ENCODE peak calls at places on chromosomes 4 and X, in eight cellular contexts. U, G, I, N, F, E, Z and B are unnamed samples. For H3K4me1, the result is how much of the 10 kb centered on the place peaks cover.

GRCh38 chr4:80115368-80116181 is 42.5 kb upstream of the ANTXR2 start:
- DNase-seq in U (no peak), G (no peak), I (no peak), N (no peak), F (no peak), E (no peak), Z (no peak), B (no peak)

GRCh38 chrX:151902813-151903591 is 9.7 kb upstream of the MAGEA4 start:
- DNase-seq in U (peak), G (no peak), I (peak), N (no peak), F (no peak), E (peak), Z (peak), B (no peak)

GRCh38 chr4:84578540-84579409 is 4.2 kb upstream of the CDS1 start:
- DNase-seq in U (peak), G (no peak), I (no peak), N (no peak), F (peak), E (peak), Z (peak), B (no peak)

GRCh38 chrX:12548746-12549145 is 242.5 kb upstream of the PRPS2 start:
- DNase-seq in U (no peak), G (no peak), I (no peak), N (no peak), F (no peak), E (peak), Z (peak), B (no peak)

GRCh38 chrX:38275615-38276014 is 51.7 kb downstream of the RPGR start:
- DNase-seq in U (peak), G (no peak), I (no peak), N (no peak), F (no peak), E (peak), Z (peak), B (no peak)

GRCh38 chr4:99615210-99615834 is 40.7 kb downstream of the MTTP start:
- DNase-seq in U (no peak), G (no peak), I (no peak), N (no peak), F (no peak), E (no peak), Z (no peak), B (no peak)

GRCh38 chr4:80173387-80173786 is 23.9 kb upstream of the PRDM8 start:
- DNase-seq in U (no peak), G (no peak), I (no peak), N (no peak), F (no peak), E (peak), Z (no peak), B (no peak)

GRCh38 chrX:142186103-142186502 is 19.0 kb downstream of the MAGEC2 start:
- DNase-seq in U (no peak), G (no peak), I (no peak), N (no peak), F (no peak), E (no peak), Z (no peak), B (no peak)

GRCh38 chr4:174869334-174869733 is 40.3 kb upstream of the GLRA3 start:
- DNase-seq in U (no peak), G (no peak), I (no peak), N (no peak), F (no peak), E (no peak), Z (no peak), B (no peak)

DNA sequence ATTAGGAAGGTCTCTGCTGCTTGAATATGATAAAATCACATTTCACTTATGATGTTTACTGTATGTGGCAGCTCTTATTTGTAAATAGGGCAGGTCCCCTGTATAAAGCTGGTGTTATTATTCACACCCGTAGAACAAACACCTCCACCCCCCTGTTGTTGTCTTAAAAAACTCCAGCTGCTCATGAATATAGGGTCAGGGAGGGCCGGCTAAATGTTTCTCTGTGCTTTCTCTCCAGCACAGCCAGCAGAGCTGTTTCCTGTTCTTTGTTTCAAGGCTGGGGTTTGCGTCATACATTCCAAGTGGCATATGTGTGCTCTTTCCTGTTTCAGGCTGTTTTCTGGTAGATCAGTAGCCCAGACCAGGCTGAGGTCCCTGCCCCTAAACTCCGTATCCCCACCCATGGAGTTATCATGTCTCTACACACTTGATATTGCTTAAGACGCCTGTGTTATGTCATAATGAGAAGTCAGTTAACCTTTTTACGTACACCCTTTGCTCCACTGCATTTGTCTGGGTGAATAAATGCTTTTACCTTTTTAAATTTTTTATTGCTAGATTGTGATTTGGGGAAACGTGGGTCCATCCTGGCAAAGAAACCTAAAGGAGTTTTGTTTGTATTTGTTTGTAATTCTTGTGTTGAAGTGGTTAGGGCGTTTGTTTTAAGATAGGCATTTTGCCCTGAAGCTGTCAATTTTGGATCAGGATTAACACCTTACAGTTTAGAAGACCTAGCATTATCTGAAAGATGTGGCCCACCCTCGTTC is 3.2 kb downstream of the KLF3 start:
- DNase-seq in U (peak), G (peak), I (peak), N (peak), F (peak), E (peak), Z (peak), B (peak)
- TF ChIP-seq POLR2A in U (peak), G (peak), I (no peak), N (peak), F (peak), E (peak), Z (no peak), B (peak)

GRCh38 chr4:110155632-110156031 is 42.8 kb downstream of the ELOVL6 start:
- DNase-seq in U (no peak), G (no peak), I (no peak), N (no peak), F (no peak), E (no peak), Z (no peak), B (no peak)

GRCh38 chr4:110157580-110157979 is 40.8 kb downstream of the ELOVL6 start:
- DNase-seq in U (no peak), G (no peak), I (no peak), N (no peak), F (no peak), E (no peak), Z (no peak), B (no peak)

GRCh38 chr4:110156442-110156841 is 42.0 kb downstream of the ELOVL6 start:
- DNase-seq in U (no peak), G (no peak), I (no peak), N (no peak), F (no peak), E (no peak), Z (no peak), B (no peak)

GRCh38 chr4:110160616-110161015 is 37.8 kb downstream of the ELOVL6 start:
- DNase-seq in U (no peak), G (no peak), I (no peak), N (no peak), F (no peak), E (no peak), Z (no peak), B (no peak)

GRCh38 chr4:110159544-110159943 is 38.9 kb downstream of the ELOVL6 start:
- DNase-seq in U (no peak), G (no peak), I (no peak), N (no peak), F (no peak), E (no peak), Z (no peak), B (no peak)
- H3K4me1 ChIP-seq in U (under half), G (under half), I (under half), N (under half), F (under half), E (under half), Z (half or more), B (under half)

GRCh38 chrX:115337735-115338134 is 48.2 kb downstream of the LUZP4 start:
- DNase-seq in U (no peak), G (peak), I (peak), N (no peak), F (no peak), E (no peak), Z (no peak), B (no peak)
- TF ChIP-seq POLR2A in U (no peak), G (no peak), I (no peak), N (no peak), F (no peak), E (no peak), Z (no peak), B (no peak)

GRCh38 chr4:3483471-3483921 is 20.4 kb downstream of the DOK7 start:
- DNase-seq in U (no peak), G (no peak), I (peak), N (no peak), F (no peak), E (no peak), Z (no peak), B (no peak)

GRCh38 chr4:3484057-3484973 is 21.2 kb downstream of the DOK7 start:
- DNase-seq in U (peak), G (no peak), I (peak), N (no peak), F (peak), E (no peak), Z (peak), B (no peak)

GRCh38 chr4:3486556-3487270 is 23.6 kb downstream of the DOK7 start:
- DNase-seq in U (no peak), G (no peak), I (no peak), N (no peak), F (no peak), E (no peak), Z (no peak), B (no peak)

GRCh38 chr4:3485882-3486555 is 22.9 kb downstream of the DOK7 start:
- DNase-seq in U (no peak), G (no peak), I (no peak), N (no peak), F (no peak), E (no peak), Z (no peak), B (no peak)

GRCh38 chr4:3485011-3485881 is 22.1 kb downstream of the DOK7 start:
- DNase-seq in U (no peak), G (no peak), I (no peak), N (no peak), F (no peak), E (no peak), Z (no peak), B (no peak)
- H3K4me1 ChIP-seq in U (under half), G (under half), I (half or more), N (half or more), F (under half), E (under half), Z (under half), B (under half)

GRCh38 chr4:2006956-2007653 is 1.7 kb downstream of the NELFA start:
- DNase-seq in U (no peak), G (no peak), I (no peak), N (no peak), F (no peak), E (no peak), Z (no peak), B (no peak)

GRCh38 chr4:2009651-2010233 is 968 bp upstream of the NELFA start:
- DNase-seq in U (peak), G (peak), I (peak), N (no peak), F (peak), E (peak), Z (peak), B (peak)

GRCh38 chr4:2008671-2008920 is 178 bp downstream of the NELFA start:
- DNase-seq in U (no peak), G (no peak), I (no peak), N (no peak), F (no peak), E (no peak), Z (no peak), B (no peak)

GRCh38 chr4:2007804-2008670 is 737 bp downstream of the NELFA start:
- DNase-seq in U (no peak), G (no peak), I (no peak), N (no peak), F (no peak), E (peak), Z (no peak), B (peak)

DNA sequence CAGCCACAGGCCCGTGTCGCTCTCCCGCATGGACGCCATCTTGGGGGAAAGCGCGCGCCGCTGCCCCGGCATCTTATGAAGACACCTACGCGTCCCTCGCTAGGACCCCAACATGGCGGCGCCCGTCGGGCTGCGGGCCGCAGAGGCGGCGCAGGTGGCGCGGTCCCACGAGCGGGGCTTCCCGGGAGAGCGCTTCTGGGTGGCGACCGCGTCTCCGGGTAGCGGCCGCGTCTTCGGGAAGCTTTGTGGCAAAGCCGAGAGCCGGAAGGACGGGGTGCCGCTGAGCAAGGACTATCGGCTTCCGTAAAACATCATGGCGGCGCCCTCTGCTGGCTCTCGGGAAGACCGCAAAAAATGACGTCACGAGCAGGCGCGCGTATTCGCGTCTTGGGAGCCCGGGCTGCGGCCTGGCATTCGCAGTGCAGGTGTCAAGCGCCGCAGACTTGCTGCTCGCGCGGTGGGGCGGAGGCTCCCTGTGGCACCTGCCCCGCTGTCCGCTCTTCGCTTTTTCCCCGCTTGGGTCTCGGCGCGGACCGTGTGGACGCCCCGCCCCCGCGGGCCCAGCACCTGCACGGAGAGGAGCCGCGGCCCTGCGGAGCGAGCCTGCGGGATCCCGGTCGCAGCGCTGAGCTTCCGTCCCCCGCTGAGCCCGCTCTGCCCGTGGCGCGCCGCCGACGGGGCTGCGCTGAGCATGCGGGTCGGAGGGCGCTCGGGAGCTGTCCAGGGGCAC is at the start of gene NELFA:
- DNase-seq in U (peak), G (peak), I (peak), N (peak), F (peak), E (peak), Z (peak), B (peak)
- TF ChIP-seq POLR2A in U (peak), G (peak), I (no peak), N (peak), F (peak), E (peak), Z (peak), B (no peak)

DNA sequence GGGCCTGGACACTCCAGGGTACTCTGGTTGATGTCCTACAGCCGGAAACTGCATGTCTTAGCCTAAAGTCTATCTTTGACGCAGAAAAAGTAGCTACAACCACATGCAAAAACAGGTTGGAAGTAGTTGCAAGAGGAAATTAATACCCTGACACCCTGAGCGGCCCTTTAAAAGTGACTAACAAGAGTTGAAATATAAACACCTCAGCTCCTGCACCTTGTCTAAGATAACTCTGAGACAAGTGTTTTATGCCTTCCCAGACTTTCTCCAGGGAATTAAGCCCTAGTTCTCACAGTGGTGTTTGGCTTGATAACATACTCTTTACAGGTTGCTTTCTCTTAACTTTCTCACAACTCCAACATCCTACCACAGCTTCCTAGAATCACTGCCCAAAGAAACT is 943.1 kb downstream of the DMD start:
- DNase-seq in U (no peak), G (no peak), I (no peak), N (no peak), F (no peak), E (no peak), Z (no peak), B (no peak)
- H3K4me1 ChIP-seq in U (under half), G (under half), I (under half), N (under half), F (under half), E (under half), Z (under half), B (under half)

GRCh38 chrX:18886005-18886343 is 97.9 kb downstream of the PHKA2 start:
- DNase-seq in U (no peak), G (no peak), I (no peak), N (no peak), F (no peak), E (no peak), Z (no peak), B (no peak)

GRCh38 chrX:18885317-18886004 is 98.5 kb downstream of the PHKA2 start:
- DNase-seq in U (no peak), G (peak), I (no peak), N (no peak), F (no peak), E (peak), Z (no peak), B (no peak)

GRCh38 chrX:18887821-18888205 is 96.1 kb downstream of the PHKA2 start:
- DNase-seq in U (no peak), G (no peak), I (no peak), N (no peak), F (no peak), E (no peak), Z (no peak), B (no peak)

GRCh38 chrX:18887177-18887820 is 96.6 kb downstream of the PHKA2 start:
- DNase-seq in U (no peak), G (no peak), I (peak), N (no peak), F (no peak), E (no peak), Z (no peak), B (no peak)

GRCh38 chrX:18886344-18887161 is 97.4 kb downstream of the PHKA2 start:
- DNase-seq in U (peak), G (peak), I (peak), N (no peak), F (peak), E (peak), Z (peak), B (peak)
- TF ChIP-seq POLR2A in U (no peak), G (no peak), I (no peak), N (peak), F (no peak), E (no peak), Z (peak), B (no peak)

GRCh38 chrX:129777218-129777768 is 2.5 kb upstream of the SASH3 start:
- DNase-seq in U (no peak), G (no peak), I (peak), N (no peak), F (no peak), E (peak), Z (no peak), B (no peak)
- H3K4me1 ChIP-seq in U (under half), G (under half), I (under half), N (under half), F (under half), E (under half), Z (under half), B (under half)

GRCh38 chr4:182918044-182918607 is 940 bp upstream of the DCTD start:
- DNase-seq in U (no peak), G (no peak), I (no peak), N (no peak), F (no peak), E (no peak), Z (no peak), B (no peak)

GRCh38 chr4:182918791-182919302 is 1.7 kb upstream of the DCTD start:
- DNase-seq in U (no peak), G (no peak), I (no peak), N (no peak), F (no peak), E (no peak), Z (no peak), B (no peak)

GRCh38 chr4:182917182-182918043 is at the start of gene DCTD:
- DNase-seq in U (no peak), G (peak), I (peak), N (peak), F (peak), E (peak), Z (peak), B (no peak)

GRCh38 chr4:182914357-182914756 is 2.8 kb downstream of the DCTD start:
- DNase-seq in U (no peak), G (no peak), I (no peak), N (no peak), F (no peak), E (no peak), Z (no peak), B (no peak)

DNA sequence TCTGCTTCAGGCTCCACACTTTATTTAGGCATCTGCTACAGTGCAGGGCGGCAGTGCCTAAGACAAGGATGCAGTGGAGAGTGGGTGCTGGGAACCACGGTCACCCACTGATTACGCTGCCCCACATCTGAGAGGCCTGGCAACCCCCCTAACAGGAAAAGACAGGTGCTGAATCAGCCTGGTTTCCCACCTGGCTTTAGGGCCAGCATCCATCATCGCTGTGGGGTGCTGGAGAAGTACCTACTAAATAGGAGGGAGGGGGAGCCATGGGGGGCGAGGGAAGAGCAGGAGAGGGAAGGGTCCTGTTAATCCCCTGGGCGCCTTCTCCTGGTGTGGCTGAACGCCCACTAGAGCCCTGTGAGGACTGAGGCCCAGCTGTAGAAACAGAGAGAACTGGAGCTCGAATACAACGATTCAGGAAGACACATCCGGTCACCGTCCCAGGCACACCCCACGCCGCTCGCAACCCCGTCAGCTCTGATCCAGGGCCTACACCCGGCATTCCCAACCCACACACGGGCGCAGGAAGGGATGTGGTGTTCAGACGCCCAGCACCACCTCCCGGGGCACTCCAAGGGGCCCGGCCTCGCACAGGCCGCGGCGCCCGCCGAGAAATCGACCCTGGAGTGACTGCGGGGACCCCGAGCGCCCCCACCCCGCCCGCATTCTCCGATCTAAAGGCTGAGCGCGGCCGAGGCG is 554 bp downstream of the DCTD start:
- DNase-seq in U (no peak), G (peak), I (peak), N (peak), F (peak), E (peak), Z (peak), B (peak)
- TF ChIP-seq POLR2A in U (no peak), G (no peak), I (no peak), N (no peak), F (no peak), E (no peak), Z (no peak), B (no peak)

GRCh38 chr4:13984996-13985780 is 357.7 kb upstream of the BOD1L1 start:
- DNase-seq in U (no peak), G (no peak), I (no peak), N (no peak), F (no peak), E (no peak), Z (no peak), B (no peak)
- H3K4me1 ChIP-seq in U (under half), G (under half), I (under half), N (under half), F (under half), E (under half), Z (half or more), B (under half)